ENCODE peak calls at places on chromosomes 7 and 10, in nine cellular contexts. One of them, this sample, is unnamed.

GRCh38 chr10:97365761-97366351 is 31.3 kb upstream of the FRAT2 start:
- DNase-seq in T-helper 1 cell: no peak
- DNase-seq in midbrain: no peak
- DNase-seq in stimulated activated CD4-positive, alpha-beta T cell treated with anti-CD3 and anti-CD28 coated beads, Interleukin-15, amount 100 ng/mL, for 24 hours: no peak
- DNase-seq in AG08396: no peak
- DNase-seq in Panc1: no peak
- DNase-seq in left ventricle myocardium inferior: no peak
- DNase-seq in mucosa of gallbladder: no peak
- DNase-seq in RKO: no peak
- DNase-seq in this sample: no peak

GRCh38 chr7:81776972-81777371 is 7.1 kb upstream of the HGF start:
- DNase-seq in left ventricle myocardium inferior: no peak
- DNase-seq in T-helper 1 cell: no peak
- DNase-seq in AG08396: no peak
- DNase-seq in stimulated activated CD4-positive, alpha-beta T cell treated with anti-CD3 and anti-CD28 coated beads, Interleukin-15, amount 100 ng/mL, for 24 hours: no peak
- DNase-seq in midbrain: no peak
- DNase-seq in Panc1: no peak
- DNase-seq in mucosa of gallbladder: no peak
- DNase-seq in RKO: no peak
- DNase-seq in this sample: no peak

GRCh38 chr10:124366825-124367224 is 51.9 kb downstream of the OAT start:
- DNase-seq in midbrain: no peak
- DNase-seq in left ventricle myocardium inferior: no peak
- DNase-seq in AG08396: no peak
- DNase-seq in mucosa of gallbladder: no peak
- DNase-seq in Panc1: no peak
- DNase-seq in stimulated activated CD4-positive, alpha-beta T cell treated with anti-CD3 and anti-CD28 coated beads, Interleukin-15, amount 100 ng/mL, for 24 hours: no peak
- DNase-seq in T-helper 1 cell: no peak
- DNase-seq in RKO: no peak
- DNase-seq in this sample: no peak

GRCh38 chr7:67371429-67372305 is 375.0 kb downstream of the TYW1 start:
- DNase-seq in Panc1: peak
- DNase-seq in mucosa of gallbladder: peak
- DNase-seq in midbrain: peak
- DNase-seq in AG08396: peak
- DNase-seq in T-helper 1 cell: no peak
- DNase-seq in RKO: peak
- DNase-seq in left ventricle myocardium inferior: peak
- DNase-seq in stimulated activated CD4-positive, alpha-beta T cell treated with anti-CD3 and anti-CD28 coated beads, Interleukin-15, amount 100 ng/mL, for 24 hours: peak
- DNase-seq in this sample: peak

GRCh38 chr10:108360187-108360586 is 1195.7 kb upstream of the SORCS1 start:
- DNase-seq in midbrain: no peak
- DNase-seq in left ventricle myocardium inferior: no peak
- DNase-seq in mucosa of gallbladder: no peak
- DNase-seq in T-helper 1 cell: no peak
- DNase-seq in RKO: no peak
- DNase-seq in AG08396: no peak
- DNase-seq in Panc1: no peak
- DNase-seq in stimulated activated CD4-positive, alpha-beta T cell treated with anti-CD3 and anti-CD28 coated beads, Interleukin-15, amount 100 ng/mL, for 24 hours: no peak
- DNase-seq in this sample: no peak

GRCh38 chr7:142669074-142669654 is 80.1 kb upstream of the PRSS1 start:
- DNase-seq in AG08396: peak
- DNase-seq in Panc1: no peak
- DNase-seq in left ventricle myocardium inferior: no peak
- DNase-seq in midbrain: peak
- DNase-seq in mucosa of gallbladder: no peak
- DNase-seq in RKO: peak
- DNase-seq in T-helper 1 cell: no peak
- DNase-seq in stimulated activated CD4-positive, alpha-beta T cell treated with anti-CD3 and anti-CD28 coated beads, Interleukin-15, amount 100 ng/mL, for 24 hours: no peak
- DNase-seq in this sample: peak

GRCh38 chr10:35495521-35496238 is 109.5 kb upstream of the GJD4 start:
- DNase-seq in RKO: no peak
- DNase-seq in midbrain: no peak
- DNase-seq in stimulated activated CD4-positive, alpha-beta T cell treated with anti-CD3 and anti-CD28 coated beads, Interleukin-15, amount 100 ng/mL, for 24 hours: no peak
- DNase-seq in mucosa of gallbladder: no peak
- DNase-seq in left ventricle myocardium inferior: no peak
- DNase-seq in T-helper 1 cell: no peak
- DNase-seq in AG08396: no peak
- DNase-seq in Panc1: no peak
- DNase-seq in this sample: no peak

GRCh38 chr7:143221737-143222136 is at the start of gene TAS2R40:
- DNase-seq in AG08396: no peak
- DNase-seq in midbrain: no peak
- DNase-seq in Panc1: no peak
- DNase-seq in left ventricle myocardium inferior: no peak
- DNase-seq in RKO: no peak
- DNase-seq in mucosa of gallbladder: no peak
- DNase-seq in T-helper 1 cell: no peak
- DNase-seq in stimulated activated CD4-positive, alpha-beta T cell treated with anti-CD3 and anti-CD28 coated beads, Interleukin-15, amount 100 ng/mL, for 24 hours: no peak
- DNase-seq in this sample: no peak

GRCh38 chr10:75972494-75973276 is 541.3 kb downstream of the LRMDA start:
- DNase-seq in mucosa of gallbladder: no peak
- DNase-seq in RKO: no peak
- DNase-seq in T-helper 1 cell: no peak
- DNase-seq in left ventricle myocardium inferior: no peak
- DNase-seq in Panc1: no peak
- DNase-seq in midbrain: no peak
- DNase-seq in AG08396: no peak
- DNase-seq in stimulated activated CD4-positive, alpha-beta T cell treated with anti-CD3 and anti-CD28 coated beads, Interleukin-15, amount 100 ng/mL, for 24 hours: no peak
- DNase-seq in this sample: no peak

GRCh38 chr7:41996381-41997035 is 240.5 kb downstream of the GLI3 start:
- DNase-seq in Panc1: no peak
- DNase-seq in left ventricle myocardium inferior: no peak
- DNase-seq in AG08396: no peak
- DNase-seq in T-helper 1 cell: no peak
- DNase-seq in stimulated activated CD4-positive, alpha-beta T cell treated with anti-CD3 and anti-CD28 coated beads, Interleukin-15, amount 100 ng/mL, for 24 hours: no peak
- DNase-seq in midbrain: no peak
- DNase-seq in mucosa of gallbladder: no peak
- DNase-seq in RKO: no peak
- DNase-seq in this sample: peak

GRCh38 chr10:42989481-42989921 is 87.4 kb upstream of the RET start:
- DNase-seq in Panc1: no peak
- DNase-seq in mucosa of gallbladder: no peak
- DNase-seq in T-helper 1 cell: no peak
- DNase-seq in RKO: no peak
- DNase-seq in AG08396: no peak
- DNase-seq in midbrain: no peak
- DNase-seq in left ventricle myocardium inferior: no peak
- DNase-seq in stimulated activated CD4-positive, alpha-beta T cell treated with anti-CD3 and anti-CD28 coated beads, Interleukin-15, amount 100 ng/mL, for 24 hours: no peak
- DNase-seq in this sample: no peak

GRCh38 chr7:116122972-116123595 is 87.3 kb upstream of the TES start:
- DNase-seq in stimulated activated CD4-positive, alpha-beta T cell treated with anti-CD3 and anti-CD28 coated beads, Interleukin-15, amount 100 ng/mL, for 24 hours: no peak
- DNase-seq in Panc1: peak
- DNase-seq in mucosa of gallbladder: no peak
- DNase-seq in RKO: peak
- DNase-seq in AG08396: peak
- DNase-seq in midbrain: peak
- DNase-seq in left ventricle myocardium inferior: no peak
- DNase-seq in T-helper 1 cell: no peak
- DNase-seq in this sample: peak

GRCh38 chr7:151063212-151063561 is 3.8 kb downstream of the SLC4A2 start:
- DNase-seq in RKO: peak
- DNase-seq in stimulated activated CD4-positive, alpha-beta T cell treated with anti-CD3 and anti-CD28 coated beads, Interleukin-15, amount 100 ng/mL, for 24 hours: no peak
- DNase-seq in Panc1: no peak
- DNase-seq in left ventricle myocardium inferior: no peak
- DNase-seq in T-helper 1 cell: no peak
- DNase-seq in AG08396: peak
- DNase-seq in midbrain: no peak
- DNase-seq in mucosa of gallbladder: peak
- DNase-seq in this sample: no peak

GRCh38 chr10:130810856-130811255 is 500.7 kb downstream of the TCERG1L start:
- DNase-seq in left ventricle myocardium inferior: no peak
- DNase-seq in AG08396: no peak
- DNase-seq in mucosa of gallbladder: no peak
- DNase-seq in stimulated activated CD4-positive, alpha-beta T cell treated with anti-CD3 and anti-CD28 coated beads, Interleukin-15, amount 100 ng/mL, for 24 hours: no peak
- DNase-seq in midbrain: no peak
- DNase-seq in Panc1: no peak
- DNase-seq in T-helper 1 cell: no peak
- DNase-seq in RKO: no peak
- DNase-seq in this sample: no peak

This sample was measured in ACHN.